ENCODE peak calls at places on chromosomes 11 and 22, in nine cellular contexts. One of them, this sample, is unnamed.

GRCh38 chr11:20963596-20963995 is 294.2 kb downstream of the NELL1 start:
- DNase-seq in NCI-H1092: no peak
- DNase-seq in ascending aorta: no peak
- DNase-seq in ureter: no peak
- DNase-seq in nephron progenitor cell: no peak
- DNase-seq in NCI-H1694 treated with DMSO at 0.1 percent for 48 hours: no peak
- DNase-seq in HEK293T: no peak
- DNase-seq in pons: peak; percentile 7
- DNase-seq in NT2/D1: no peak
- DNase-seq in this sample: no peak

GRCh38 chr11:134033696-134034491 is 35.0 kb upstream of the JAM3 start:
- DNase-seq in NCI-H1092: peak; percentile 98
- DNase-seq in ascending aorta: peak; percentile 93
- DNase-seq in ureter: peak; percentile 82
- DNase-seq in nephron progenitor cell: peak; percentile 83
- DNase-seq in NCI-H1694 treated with DMSO at 0.1 percent for 48 hours: peak; percentile 61
- DNase-seq in HEK293T: peak; percentile 86
- DNase-seq in pons: peak; percentile 78
- DNase-seq in NT2/D1: peak; percentile 90
- DNase-seq in this sample: peak; percentile 63

GRCh38 chr11:134447696-134448095 is 35.7 kb upstream of the B3GAT1 start:
- DNase-seq in NCI-H1092: no peak
- DNase-seq in ascending aorta: no peak
- DNase-seq in ureter: no peak
- DNase-seq in nephron progenitor cell: no peak
- DNase-seq in NCI-H1694 treated with DMSO at 0.1 percent for 48 hours: no peak
- DNase-seq in HEK293T: no peak
- DNase-seq in pons: no peak
- DNase-seq in NT2/D1: no peak
- DNase-seq in this sample: no peak

GRCh38 chr22:30883586-30884145 is 84.9 kb downstream of the MORC2 start:
- DNase-seq in NCI-H1092: no peak
- DNase-seq in ascending aorta: no peak
- DNase-seq in ureter: no peak
- DNase-seq in nephron progenitor cell: no peak
- DNase-seq in NCI-H1694 treated with DMSO at 0.1 percent for 48 hours: no peak
- DNase-seq in HEK293T: no peak
- DNase-seq in pons: no peak
- DNase-seq in NT2/D1: no peak
- DNase-seq in this sample: no peak

GRCh38 chr11:1298695-1299492 is 10.5 kb downstream of the TOLLIP start:
- DNase-seq in NCI-H1092: no peak
- DNase-seq in ascending aorta: peak; percentile 85
- DNase-seq in ureter: peak; percentile 92
- DNase-seq in nephron progenitor cell: peak; percentile 37
- DNase-seq in NCI-H1694 treated with DMSO at 0.1 percent for 48 hours: no peak
- DNase-seq in HEK293T: no peak
- DNase-seq in pons: no peak
- DNase-seq in NT2/D1: no peak
- DNase-seq in this sample: no peak

GRCh38 chr22:29310863-29311339 is 4.5 kb downstream of the GAS2L1 start:
- DNase-seq in NCI-H1092: no peak
- DNase-seq in ascending aorta: peak; percentile 99
- DNase-seq in ureter: peak; percentile 98
- DNase-seq in nephron progenitor cell: peak; percentile 84
- DNase-seq in NCI-H1694 treated with DMSO at 0.1 percent for 48 hours: peak; percentile 49
- DNase-seq in HEK293T: peak; percentile 83
- DNase-seq in pons: peak; percentile 95
- DNase-seq in NT2/D1: peak; percentile 47
- DNase-seq in this sample: peak; percentile 85

GRCh38 chr11:92046103-92046502 is 178.5 kb upstream of the FAT3 start:
- DNase-seq in NCI-H1092: no peak
- DNase-seq in ascending aorta: no peak
- DNase-seq in ureter: no peak
- DNase-seq in nephron progenitor cell: no peak
- DNase-seq in NCI-H1694 treated with DMSO at 0.1 percent for 48 hours: no peak
- DNase-seq in HEK293T: no peak
- DNase-seq in pons: no peak
- DNase-seq in NT2/D1: no peak
- DNase-seq in this sample: no peak

GRCh38 chr11:102007567-102008437 is 39.4 kb upstream of the CFAP300 start:
- DNase-seq in NCI-H1092: no peak
- DNase-seq in ascending aorta: no peak
- DNase-seq in ureter: peak; percentile 53
- DNase-seq in nephron progenitor cell: no peak
- DNase-seq in NCI-H1694 treated with DMSO at 0.1 percent for 48 hours: peak; percentile 22
- DNase-seq in HEK293T: peak; percentile 19
- DNase-seq in pons: peak; percentile 68
- DNase-seq in NT2/D1: no peak
- DNase-seq in this sample: no peak

GRCh38 chr22:20721409-20722218 is 52.3 kb upstream of the SERPIND1 start:
- DNase-seq in NCI-H1092: no peak
- DNase-seq in ascending aorta: no peak
- DNase-seq in ureter: no peak
- DNase-seq in nephron progenitor cell: no peak
- DNase-seq in NCI-H1694 treated with DMSO at 0.1 percent for 48 hours: no peak
- DNase-seq in HEK293T: no peak
- DNase-seq in pons: peak; percentile 42
- DNase-seq in NT2/D1: no peak
- DNase-seq in this sample: no peak

GRCh38 chr11:63613517-63614135 is 607 bp downstream of the PLAAT3 start:
- DNase-seq in NCI-H1092: no peak
- DNase-seq in ascending aorta: peak; percentile 82
- DNase-seq in ureter: peak; percentile 47
- DNase-seq in nephron progenitor cell: peak; percentile 49
- DNase-seq in NCI-H1694 treated with DMSO at 0.1 percent for 48 hours: no peak
- DNase-seq in HEK293T: no peak
- DNase-seq in pons: peak; percentile 82
- DNase-seq in NT2/D1: no peak
- DNase-seq in this sample: peak; percentile 17

GRCh38 chr22:16917144-16918003 is 90.6 kb downstream of the GAB4 start:
- DNase-seq in NCI-H1092: peak; percentile 75
- DNase-seq in ascending aorta: no peak
- DNase-seq in ureter: peak; percentile 57
- DNase-seq in nephron progenitor cell: peak; percentile 47
- DNase-seq in NCI-H1694 treated with DMSO at 0.1 percent for 48 hours: peak; percentile 70
- DNase-seq in HEK293T: peak; percentile 80
- DNase-seq in pons: peak; percentile 79
- DNase-seq in NT2/D1: peak; percentile 61
- DNase-seq in this sample: peak; percentile 64

GRCh38 chr11:116513894-116514293 is 258.9 kb downstream of the BUD13 start:
- DNase-seq in NCI-H1092: peak; percentile 10
- DNase-seq in ascending aorta: no peak
- DNase-seq in ureter: no peak
- DNase-seq in nephron progenitor cell: peak; percentile 53
- DNase-seq in NCI-H1694 treated with DMSO at 0.1 percent for 48 hours: no peak
- DNase-seq in HEK293T: no peak
- DNase-seq in pons: no peak
- DNase-seq in NT2/D1: no peak
- DNase-seq in this sample: peak; percentile 66

GRCh38 chr22:50313021-50313420 is 5.6 kb upstream of the PLXNB2 start:
- DNase-seq in NCI-H1092: no peak
- DNase-seq in ascending aorta: no peak
- DNase-seq in ureter: no peak
- DNase-seq in nephron progenitor cell: no peak
- DNase-seq in NCI-H1694 treated with DMSO at 0.1 percent for 48 hours: no peak
- DNase-seq in HEK293T: no peak
- DNase-seq in pons: no peak
- DNase-seq in NT2/D1: no peak
- DNase-seq in this sample: no peak

GRCh38 chr22:37484115-37485005 is 1.8 kb downstream of the MFNG start:
- DNase-seq in NCI-H1092: no peak
- DNase-seq in ascending aorta: peak; percentile 82
- DNase-seq in ureter: peak; percentile 74
- DNase-seq in nephron progenitor cell: no peak
- DNase-seq in NCI-H1694 treated with DMSO at 0.1 percent for 48 hours: no peak
- DNase-seq in HEK293T: no peak
- DNase-seq in pons: peak; percentile 71
- DNase-seq in NT2/D1: no peak
- DNase-seq in this sample: peak; percentile 37

GRCh38 chr22:46379301-46379930 is 43.9 kb downstream of the TRMU start:
- DNase-seq in NCI-H1092: no peak
- DNase-seq in ascending aorta: no peak
- DNase-seq in ureter: no peak
- DNase-seq in nephron progenitor cell: no peak
- DNase-seq in NCI-H1694 treated with DMSO at 0.1 percent for 48 hours: no peak
- DNase-seq in HEK293T: no peak
- DNase-seq in pons: no peak
- DNase-seq in NT2/D1: no peak
- DNase-seq in this sample: no peak

GRCh38 chr11:34331329-34331728 is 26.5 kb downstream of the ABTB2 start:
- DNase-seq in NCI-H1092: peak; percentile 96
- DNase-seq in ascending aorta: no peak
- DNase-seq in ureter: no peak
- DNase-seq in nephron progenitor cell: no peak
- DNase-seq in NCI-H1694 treated with DMSO at 0.1 percent for 48 hours: no peak
- DNase-seq in HEK293T: no peak
- DNase-seq in pons: no peak
- DNase-seq in NT2/D1: no peak
- DNase-seq in this sample: no peak

GRCh38 chr11:35029979-35030378 is 109.0 kb upstream of the CD44 start:
- DNase-seq in NCI-H1092: no peak
- DNase-seq in ascending aorta: no peak
- DNase-seq in ureter: no peak
- DNase-seq in nephron progenitor cell: no peak
- DNase-seq in NCI-H1694 treated with DMSO at 0.1 percent for 48 hours: no peak
- DNase-seq in HEK293T: no peak
- DNase-seq in pons: no peak
- DNase-seq in NT2/D1: peak; percentile 27
- DNase-seq in this sample: no peak

GRCh38 chr11:8055836-8056526 is 25.0 kb upstream of the TUB start:
- DNase-seq in NCI-H1092: no peak
- DNase-seq in ascending aorta: peak; percentile 52
- DNase-seq in ureter: no peak
- DNase-seq in nephron progenitor cell: no peak
- DNase-seq in NCI-H1694 treated with DMSO at 0.1 percent for 48 hours: no peak
- DNase-seq in HEK293T: no peak
- DNase-seq in pons: no peak
- DNase-seq in NT2/D1: no peak
- DNase-seq in this sample: no peak

GRCh38 chr11:125451400-125452124 is 44.5 kb downstream of the FEZ1 start:
- DNase-seq in NCI-H1092: peak; percentile 28
- DNase-seq in ascending aorta: peak; percentile 79
- DNase-seq in ureter: no peak
- DNase-seq in nephron progenitor cell: peak; percentile 84
- DNase-seq in NCI-H1694 treated with DMSO at 0.1 percent for 48 hours: peak; percentile 6
- DNase-seq in HEK293T: peak; percentile 44
- DNase-seq in pons: peak; percentile 97
- DNase-seq in NT2/D1: peak; percentile 63
- DNase-seq in this sample: peak; percentile 72

GRCh38 chr11:120239713-120240640 is at the start of gene POU2F3:
- DNase-seq in NCI-H1092: no peak
- DNase-seq in ascending aorta: no peak
- DNase-seq in ureter: no peak
- DNase-seq in nephron progenitor cell: peak; percentile 47
- DNase-seq in NCI-H1694 treated with DMSO at 0.1 percent for 48 hours: no peak
- DNase-seq in HEK293T: peak; percentile 45
- DNase-seq in pons: no peak
- DNase-seq in NT2/D1: no peak
- DNase-seq in this sample: no peak

GRCh38 chr22:33828302-33828701 is 92.0 kb downstream of the LARGE1 start:
- DNase-seq in NCI-H1092: no peak
- DNase-seq in ascending aorta: no peak
- DNase-seq in ureter: no peak
- DNase-seq in nephron progenitor cell: no peak
- DNase-seq in NCI-H1694 treated with DMSO at 0.1 percent for 48 hours: no peak
- DNase-seq in HEK293T: no peak
- DNase-seq in pons: no peak
- DNase-seq in NT2/D1: no peak
- DNase-seq in this sample: no peak

GRCh38 chr22:41482319-41482935 is 13.5 kb downstream of the ACO2 start:
- DNase-seq in NCI-H1092: no peak
- DNase-seq in ascending aorta: no peak
- DNase-seq in ureter: no peak
- DNase-seq in nephron progenitor cell: no peak
- DNase-seq in NCI-H1694 treated with DMSO at 0.1 percent for 48 hours: no peak
- DNase-seq in HEK293T: no peak
- DNase-seq in pons: no peak
- DNase-seq in NT2/D1: no peak
- DNase-seq in this sample: no peak

GRCh38 chr22:41263704-41264103 is 22.3 kb downstream of the RANGAP1 start:
- DNase-seq in NCI-H1092: no peak
- DNase-seq in ascending aorta: no peak
- DNase-seq in ureter: no peak
- DNase-seq in nephron progenitor cell: no peak
- DNase-seq in NCI-H1694 treated with DMSO at 0.1 percent for 48 hours: no peak
- DNase-seq in HEK293T: no peak
- DNase-seq in pons: no peak
- DNase-seq in NT2/D1: no peak
- DNase-seq in this sample: no peak

GRCh38 chr11:2305140-2305861 is 3.5 kb downstream of the TSPAN32 start:
- DNase-seq in NCI-H1092: peak; percentile 59
- DNase-seq in ascending aorta: peak; percentile 91
- DNase-seq in ureter: peak; percentile 92
- DNase-seq in nephron progenitor cell: peak; percentile 90
- DNase-seq in NCI-H1694 treated with DMSO at 0.1 percent for 48 hours: peak; percentile 11
- DNase-seq in HEK293T: peak; percentile 81
- DNase-seq in pons: peak; percentile 56
- DNase-seq in NT2/D1: peak; percentile 56
- DNase-seq in this sample: peak; percentile 92

GRCh38 chr11:73464347-73464746 is 88.1 kb downstream of the RELT start:
- DNase-seq in NCI-H1092: no peak
- DNase-seq in ascending aorta: no peak
- DNase-seq in ureter: no peak
- DNase-seq in nephron progenitor cell: no peak
- DNase-seq in NCI-H1694 treated with DMSO at 0.1 percent for 48 hours: no peak
- DNase-seq in HEK293T: no peak
- DNase-seq in pons: no peak
- DNase-seq in NT2/D1: no peak
- DNase-seq in this sample: no peak

GRCh38 chr11:65549088-65549487 is 9.1 kb downstream of the LTBP3 start:
- DNase-seq in NCI-H1092: no peak
- DNase-seq in ascending aorta: no peak
- DNase-seq in ureter: no peak
- DNase-seq in nephron progenitor cell: no peak
- DNase-seq in NCI-H1694 treated with DMSO at 0.1 percent for 48 hours: no peak
- DNase-seq in HEK293T: no peak
- DNase-seq in pons: no peak
- DNase-seq in NT2/D1: no peak
- DNase-seq in this sample: no peak

GRCh38 chr22:39932918-39933649 is 27.1 kb upstream of the TMA7B start:
- DNase-seq in NCI-H1092: no peak
- DNase-seq in ascending aorta: no peak
- DNase-seq in ureter: no peak
- DNase-seq in nephron progenitor cell: peak; percentile 24
- DNase-seq in NCI-H1694 treated with DMSO at 0.1 percent for 48 hours: peak; percentile 18
- DNase-seq in HEK293T: peak; percentile 79
- DNase-seq in pons: no peak
- DNase-seq in NT2/D1: peak; percentile 81
- DNase-seq in this sample: peak; percentile 55

GRCh38 chr22:40224702-40225101 is 47.0 kb downstream of the TNRC6B start:
- DNase-seq in NCI-H1092: no peak
- DNase-seq in ascending aorta: no peak
- DNase-seq in ureter: no peak
- DNase-seq in nephron progenitor cell: no peak
- DNase-seq in NCI-H1694 treated with DMSO at 0.1 percent for 48 hours: no peak
- DNase-seq in HEK293T: no peak
- DNase-seq in pons: no peak
- DNase-seq in NT2/D1: no peak
- DNase-seq in this sample: no peak

GRCh38 chr11:78256962-78257361 is 68.2 kb downstream of the USP35 start:
- DNase-seq in NCI-H1092: no peak
- DNase-seq in ascending aorta: peak; percentile 95
- DNase-seq in ureter: peak; percentile 82
- DNase-seq in nephron progenitor cell: no peak
- DNase-seq in NCI-H1694 treated with DMSO at 0.1 percent for 48 hours: no peak
- DNase-seq in HEK293T: no peak
- DNase-seq in pons: no peak
- DNase-seq in NT2/D1: no peak
- DNase-seq in this sample: peak; percentile 6

This sample was measured in endothelial cell.